ENCODE peak calls at places on chromosomes 7 and 10, in eight cellular contexts. One of them, this sample, is unnamed.

GRCh38 chr7:32586291-32587221 is 91.3 kb downstream of the AVL9 start:
- DNase-seq in nucleus accumbens: no peak
- DNase-seq in iPS-NIHi11: no peak
- DNase-seq in C1 segment of cervical spinal cord: no peak
- DNase-seq in SW 1271: no peak
- DNase-seq in HuH-7: no peak
- DNase-seq in anterior cingulate cortex: no peak
- DNase-seq in SW480: no peak
- DNase-seq in this sample: no peak

GRCh38 chr10:89625041-89625765 is 19.8 kb downstream of the PANK1 start:
- DNase-seq in SW480: no peak
- DNase-seq in HuH-7: no peak
- DNase-seq in anterior cingulate cortex: no peak
- DNase-seq in iPS-NIHi11: no peak
- DNase-seq in C1 segment of cervical spinal cord: no peak
- DNase-seq in SW 1271: no peak
- DNase-seq in nucleus accumbens: no peak
- DNase-seq in this sample: no peak

GRCh38 chr7:157738064-157738460 is 401.3 kb downstream of the DNAJB6 start:
- DNase-seq in HuH-7: no peak
- DNase-seq in C1 segment of cervical spinal cord: no peak
- DNase-seq in SW480: no peak
- DNase-seq in nucleus accumbens: no peak
- DNase-seq in SW 1271: no peak
- DNase-seq in anterior cingulate cortex: no peak
- DNase-seq in iPS-NIHi11: no peak
- DNase-seq in this sample: no peak

GRCh38 chr10:86758231-86759072 is 2.0 kb downstream of the BMPR1A start:
- DNase-seq in nucleus accumbens: no peak
- DNase-seq in SW480: peak; percentile 34
- DNase-seq in SW 1271: no peak
- DNase-seq in iPS-NIHi11: peak; percentile 42
- DNase-seq in C1 segment of cervical spinal cord: no peak
- DNase-seq in anterior cingulate cortex: no peak
- DNase-seq in HuH-7: peak; percentile 29
- DNase-seq in this sample: no peak

GRCh38 chr10:22133640-22134624 is 83.9 kb downstream of the EBLN1 start:
- DNase-seq in SW480: no peak
- DNase-seq in C1 segment of cervical spinal cord: no peak
- DNase-seq in HuH-7: no peak
- DNase-seq in iPS-NIHi11: no peak
- DNase-seq in anterior cingulate cortex: no peak
- DNase-seq in nucleus accumbens: no peak
- DNase-seq in SW 1271: no peak
- DNase-seq in this sample: no peak

GRCh38 chr10:5105626-5106025 is 11.4 kb downstream of the AKR1C3 start:
- DNase-seq in C1 segment of cervical spinal cord: no peak
- DNase-seq in iPS-NIHi11: no peak
- DNase-seq in SW 1271: no peak
- DNase-seq in anterior cingulate cortex: no peak
- DNase-seq in nucleus accumbens: no peak
- DNase-seq in SW480: no peak
- DNase-seq in HuH-7: no peak
- DNase-seq in this sample: no peak

GRCh38 chr10:97726636-97727178 is 10.2 kb upstream of the ZFYVE27 start:
- DNase-seq in nucleus accumbens: no peak
- DNase-seq in C1 segment of cervical spinal cord: no peak
- DNase-seq in iPS-NIHi11: peak; percentile 63
- DNase-seq in SW480: no peak
- DNase-seq in anterior cingulate cortex: no peak
- DNase-seq in HuH-7: peak; percentile 43
- DNase-seq in SW 1271: no peak
- DNase-seq in this sample: no peak

GRCh38 chr7:16804674-16805439 is at the start of gene AGR2:
- DNase-seq in C1 segment of cervical spinal cord: no peak
- DNase-seq in HuH-7: peak; percentile 48
- DNase-seq in SW480: no peak
- DNase-seq in SW 1271: no peak
- DNase-seq in iPS-NIHi11: peak; percentile 31
- DNase-seq in nucleus accumbens: no peak
- DNase-seq in anterior cingulate cortex: no peak
- DNase-seq in this sample: no peak

GRCh38 chr10:101441539-101442455 is 87.8 kb downstream of the BTRC start:
- DNase-seq in SW480: peak; percentile 82
- DNase-seq in iPS-NIHi11: peak; percentile 75
- DNase-seq in SW 1271: peak; percentile 1
- DNase-seq in nucleus accumbens: peak; percentile 7
- DNase-seq in HuH-7: peak; percentile 52
- DNase-seq in anterior cingulate cortex: peak; percentile 1
- DNase-seq in C1 segment of cervical spinal cord: no peak
- DNase-seq in this sample: peak; percentile 26

GRCh38 chr7:154640266-154640865 is 362.6 kb downstream of the PAXIP1 start:
- DNase-seq in anterior cingulate cortex: peak; percentile 8
- DNase-seq in HuH-7: peak; percentile 51
- DNase-seq in SW 1271: no peak
- DNase-seq in SW480: peak; percentile 29
- DNase-seq in iPS-NIHi11: no peak
- DNase-seq in nucleus accumbens: peak; percentile 35
- DNase-seq in C1 segment of cervical spinal cord: no peak
- DNase-seq in this sample: no peak

GRCh38 chr10:132169766-132170560 is 16.8 kb upstream of the DPYSL4 start:
- DNase-seq in anterior cingulate cortex: no peak
- DNase-seq in iPS-NIHi11: peak; percentile 29
- DNase-seq in C1 segment of cervical spinal cord: no peak
- DNase-seq in SW480: no peak
- DNase-seq in HuH-7: no peak
- DNase-seq in SW 1271: no peak
- DNase-seq in nucleus accumbens: no peak
- DNase-seq in this sample: no peak